ENCODE peak calls at places on chromosome 19, in ten cellular contexts. One of them, this sample, is unnamed.

GRCh38 chr19:46142294-46142693 is 5.7 kb upstream of the IGFL2 start:
- DNase-seq in mucosa of gallbladder: no peak
- DNase-seq in AG08395: no peak
- DNase-seq in HEK293T: no peak
- DNase-seq in NT2/D1: no peak
- DNase-seq in stimulated activated CD8-positive, alpha-beta memory T cell treated with anti-CD3 and anti-CD28 coated beads, Interleukin-15, amount 100 ng/mL, for 4 hours: no peak
- DNase-seq in NAMALWA: no peak
- DNase-seq in left colon: no peak
- DNase-seq in caudate nucleus: no peak
- DNase-seq in NCI-H1105: no peak
- DNase-seq in this sample: no peak

GRCh38 chr19:13241321-13242104 is 91.3 kb downstream of the IER2 start:
- DNase-seq in mucosa of gallbladder: no peak
- DNase-seq in AG08395: no peak
- DNase-seq in HEK293T: no peak
- DNase-seq in NT2/D1: no peak
- DNase-seq in stimulated activated CD8-positive, alpha-beta memory T cell treated with anti-CD3 and anti-CD28 coated beads, Interleukin-15, amount 100 ng/mL, for 4 hours: peak; percentile 5
- DNase-seq in NAMALWA: peak; percentile 52
- DNase-seq in left colon: peak; percentile 12
- DNase-seq in caudate nucleus: peak; percentile 34
- DNase-seq in NCI-H1105: no peak
- DNase-seq in this sample: no peak

GRCh38 chr19:45171211-45171623 is 6.8 kb downstream of the TRAPPC6A start:
- DNase-seq in mucosa of gallbladder: no peak
- DNase-seq in AG08395: no peak
- DNase-seq in HEK293T: no peak
- DNase-seq in NT2/D1: no peak
- DNase-seq in stimulated activated CD8-positive, alpha-beta memory T cell treated with anti-CD3 and anti-CD28 coated beads, Interleukin-15, amount 100 ng/mL, for 4 hours: no peak
- DNase-seq in NAMALWA: no peak
- DNase-seq in left colon: no peak
- DNase-seq in caudate nucleus: no peak
- DNase-seq in NCI-H1105: no peak
- DNase-seq in this sample: no peak

GRCh38 chr19:55485439-55486011 is 537 bp downstream of the NAT14 start:
- DNase-seq in mucosa of gallbladder: no peak
- DNase-seq in AG08395: no peak
- DNase-seq in HEK293T: no peak
- DNase-seq in NT2/D1: no peak
- DNase-seq in stimulated activated CD8-positive, alpha-beta memory T cell treated with anti-CD3 and anti-CD28 coated beads, Interleukin-15, amount 100 ng/mL, for 4 hours: no peak
- DNase-seq in NAMALWA: peak; percentile 64
- DNase-seq in left colon: no peak
- DNase-seq in caudate nucleus: no peak
- DNase-seq in NCI-H1105: no peak
- DNase-seq in this sample: no peak

GRCh38 chr19:48681127-48681470 is 8.3 kb upstream of the NTN5 start:
- DNase-seq in mucosa of gallbladder: no peak
- DNase-seq in AG08395: no peak
- DNase-seq in HEK293T: no peak
- DNase-seq in NT2/D1: no peak
- DNase-seq in stimulated activated CD8-positive, alpha-beta memory T cell treated with anti-CD3 and anti-CD28 coated beads, Interleukin-15, amount 100 ng/mL, for 4 hours: no peak
- DNase-seq in NAMALWA: peak; percentile 60
- DNase-seq in left colon: no peak
- DNase-seq in caudate nucleus: peak; percentile 19
- DNase-seq in NCI-H1105: no peak
- DNase-seq in this sample: no peak

GRCh38 chr19:31177230-31177629 is 172.0 kb downstream of the TSHZ3 start:
- DNase-seq in mucosa of gallbladder: no peak
- DNase-seq in AG08395: no peak
- DNase-seq in HEK293T: no peak
- DNase-seq in NT2/D1: no peak
- DNase-seq in stimulated activated CD8-positive, alpha-beta memory T cell treated with anti-CD3 and anti-CD28 coated beads, Interleukin-15, amount 100 ng/mL, for 4 hours: no peak
- DNase-seq in NAMALWA: no peak
- DNase-seq in left colon: no peak
- DNase-seq in caudate nucleus: no peak
- DNase-seq in NCI-H1105: no peak
- DNase-seq in this sample: no peak

GRCh38 chr19:21970466-21970865 is 40.3 kb downstream of the ZNF208 start:
- DNase-seq in mucosa of gallbladder: no peak
- DNase-seq in AG08395: no peak
- DNase-seq in HEK293T: no peak
- DNase-seq in NT2/D1: no peak
- DNase-seq in stimulated activated CD8-positive, alpha-beta memory T cell treated with anti-CD3 and anti-CD28 coated beads, Interleukin-15, amount 100 ng/mL, for 4 hours: no peak
- DNase-seq in NAMALWA: no peak
- DNase-seq in left colon: no peak
- DNase-seq in caudate nucleus: no peak
- DNase-seq in NCI-H1105: no peak
- DNase-seq in this sample: no peak

GRCh38 chr19:23203841-23204344 is 46.3 kb downstream of the ZNF724 start:
- DNase-seq in mucosa of gallbladder: no peak
- DNase-seq in AG08395: no peak
- DNase-seq in HEK293T: no peak
- DNase-seq in NT2/D1: no peak
- DNase-seq in stimulated activated CD8-positive, alpha-beta memory T cell treated with anti-CD3 and anti-CD28 coated beads, Interleukin-15, amount 100 ng/mL, for 4 hours: no peak
- DNase-seq in NAMALWA: no peak
- DNase-seq in left colon: no peak
- DNase-seq in caudate nucleus: no peak
- DNase-seq in NCI-H1105: no peak
- DNase-seq in this sample: no peak

GRCh38 chr19:8609210-8610040 is 1.1 kb downstream of the ADAMTS10 start:
- DNase-seq in mucosa of gallbladder: peak; percentile 30
- DNase-seq in AG08395: peak; percentile 71
- DNase-seq in HEK293T: peak; percentile 53
- DNase-seq in NT2/D1: no peak
- DNase-seq in stimulated activated CD8-positive, alpha-beta memory T cell treated with anti-CD3 and anti-CD28 coated beads, Interleukin-15, amount 100 ng/mL, for 4 hours: no peak
- DNase-seq in NAMALWA: no peak
- DNase-seq in left colon: peak; percentile 62
- DNase-seq in caudate nucleus: no peak
- DNase-seq in NCI-H1105: no peak
- DNase-seq in this sample: no peak

GRCh38 chr19:3573162-3573857 is 566 bp downstream of the HMG20B start:
- DNase-seq in mucosa of gallbladder: no peak
- DNase-seq in AG08395: no peak
- DNase-seq in HEK293T: no peak
- DNase-seq in NT2/D1: no peak
- DNase-seq in stimulated activated CD8-positive, alpha-beta memory T cell treated with anti-CD3 and anti-CD28 coated beads, Interleukin-15, amount 100 ng/mL, for 4 hours: no peak
- DNase-seq in NAMALWA: no peak
- DNase-seq in left colon: peak; percentile 61
- DNase-seq in caudate nucleus: no peak
- DNase-seq in NCI-H1105: no peak
- DNase-seq in this sample: no peak

GRCh38 chr19:8506402-8506957 is 4.0 kb upstream of the PRAM1 start:
- DNase-seq in mucosa of gallbladder: no peak
- DNase-seq in AG08395: peak; percentile 27
- DNase-seq in HEK293T: no peak
- DNase-seq in NT2/D1: no peak
- DNase-seq in stimulated activated CD8-positive, alpha-beta memory T cell treated with anti-CD3 and anti-CD28 coated beads, Interleukin-15, amount 100 ng/mL, for 4 hours: no peak
- DNase-seq in NAMALWA: no peak
- DNase-seq in left colon: no peak
- DNase-seq in caudate nucleus: no peak
- DNase-seq in NCI-H1105: peak; percentile 63
- DNase-seq in this sample: no peak

GRCh38 chr19:46976845-46977320 is 42.8 kb upstream of the NPAS1 start:
- DNase-seq in mucosa of gallbladder: no peak
- DNase-seq in AG08395: peak; percentile 75
- DNase-seq in HEK293T: no peak
- DNase-seq in NT2/D1: peak; percentile 30
- DNase-seq in stimulated activated CD8-positive, alpha-beta memory T cell treated with anti-CD3 and anti-CD28 coated beads, Interleukin-15, amount 100 ng/mL, for 4 hours: no peak
- DNase-seq in NAMALWA: no peak
- DNase-seq in left colon: no peak
- DNase-seq in caudate nucleus: no peak
- DNase-seq in NCI-H1105: no peak
- DNase-seq in this sample: no peak

GRCh38 chr19:6263306-6264076 is 16.3 kb downstream of the MLLT1 start:
- DNase-seq in mucosa of gallbladder: no peak
- DNase-seq in AG08395: no peak
- DNase-seq in HEK293T: no peak
- DNase-seq in NT2/D1: no peak
- DNase-seq in stimulated activated CD8-positive, alpha-beta memory T cell treated with anti-CD3 and anti-CD28 coated beads, Interleukin-15, amount 100 ng/mL, for 4 hours: no peak
- DNase-seq in NAMALWA: no peak
- DNase-seq in left colon: no peak
- DNase-seq in caudate nucleus: no peak
- DNase-seq in NCI-H1105: no peak
- DNase-seq in this sample: no peak

GRCh38 chr19:11363881-11364280 is 8.6 kb downstream of the PLPPR2 start:
- DNase-seq in mucosa of gallbladder: no peak
- DNase-seq in AG08395: no peak
- DNase-seq in HEK293T: no peak
- DNase-seq in NT2/D1: no peak
- DNase-seq in stimulated activated CD8-positive, alpha-beta memory T cell treated with anti-CD3 and anti-CD28 coated beads, Interleukin-15, amount 100 ng/mL, for 4 hours: no peak
- DNase-seq in NAMALWA: no peak
- DNase-seq in left colon: no peak
- DNase-seq in caudate nucleus: no peak
- DNase-seq in NCI-H1105: no peak
- DNase-seq in this sample: no peak

GRCh38 chr19:10419200-10419645 is 1.1 kb upstream of the PDE4A start:
- DNase-seq in mucosa of gallbladder: no peak
- DNase-seq in AG08395: peak; percentile 10
- DNase-seq in HEK293T: no peak
- DNase-seq in NT2/D1: no peak
- DNase-seq in stimulated activated CD8-positive, alpha-beta memory T cell treated with anti-CD3 and anti-CD28 coated beads, Interleukin-15, amount 100 ng/mL, for 4 hours: no peak
- DNase-seq in NAMALWA: no peak
- DNase-seq in left colon: no peak
- DNase-seq in caudate nucleus: peak; percentile 57
- DNase-seq in NCI-H1105: no peak
- DNase-seq in this sample: no peak

GRCh38 chr19:8484331-8484894 is 18.0 kb downstream of the PRAM1 start:
- DNase-seq in mucosa of gallbladder: no peak
- DNase-seq in AG08395: no peak
- DNase-seq in HEK293T: no peak
- DNase-seq in NT2/D1: no peak
- DNase-seq in stimulated activated CD8-positive, alpha-beta memory T cell treated with anti-CD3 and anti-CD28 coated beads, Interleukin-15, amount 100 ng/mL, for 4 hours: no peak
- DNase-seq in NAMALWA: no peak
- DNase-seq in left colon: peak; percentile 48
- DNase-seq in caudate nucleus: no peak
- DNase-seq in NCI-H1105: no peak
- DNase-seq in this sample: no peak

GRCh38 chr19:33248954-33249613 is 23.4 kb upstream of the SLC7A10 start:
- DNase-seq in mucosa of gallbladder: no peak
- DNase-seq in AG08395: peak; percentile 42
- DNase-seq in HEK293T: no peak
- DNase-seq in NT2/D1: no peak
- DNase-seq in stimulated activated CD8-positive, alpha-beta memory T cell treated with anti-CD3 and anti-CD28 coated beads, Interleukin-15, amount 100 ng/mL, for 4 hours: no peak
- DNase-seq in NAMALWA: peak; percentile 37
- DNase-seq in left colon: no peak
- DNase-seq in caudate nucleus: no peak
- DNase-seq in NCI-H1105: no peak
- DNase-seq in this sample: no peak

GRCh38 chr19:954672-955494 is 29.0 kb downstream of the ARID3A start:
- DNase-seq in mucosa of gallbladder: no peak
- DNase-seq in AG08395: no peak
- DNase-seq in HEK293T: no peak
- DNase-seq in NT2/D1: no peak
- DNase-seq in stimulated activated CD8-positive, alpha-beta memory T cell treated with anti-CD3 and anti-CD28 coated beads, Interleukin-15, amount 100 ng/mL, for 4 hours: no peak
- DNase-seq in NAMALWA: no peak
- DNase-seq in left colon: no peak
- DNase-seq in caudate nucleus: no peak
- DNase-seq in NCI-H1105: no peak
- DNase-seq in this sample: no peak

GRCh38 chr19:49506575-49507105 is 5.8 kb upstream of the FCGRT start:
- DNase-seq in mucosa of gallbladder: no peak
- DNase-seq in AG08395: peak; percentile 62
- DNase-seq in HEK293T: peak; percentile 79
- DNase-seq in NT2/D1: peak; percentile 66
- DNase-seq in stimulated activated CD8-positive, alpha-beta memory T cell treated with anti-CD3 and anti-CD28 coated beads, Interleukin-15, amount 100 ng/mL, for 4 hours: no peak
- DNase-seq in NAMALWA: peak; percentile 87
- DNase-seq in left colon: peak; percentile 78
- DNase-seq in caudate nucleus: no peak
- DNase-seq in NCI-H1105: peak; percentile 30
- DNase-seq in this sample: peak; percentile 59

GRCh38 chr19:19561946-19562664 is 24.0 kb downstream of the CILP2 start:
- DNase-seq in mucosa of gallbladder: no peak
- DNase-seq in AG08395: no peak
- DNase-seq in HEK293T: no peak
- DNase-seq in NT2/D1: no peak
- DNase-seq in stimulated activated CD8-positive, alpha-beta memory T cell treated with anti-CD3 and anti-CD28 coated beads, Interleukin-15, amount 100 ng/mL, for 4 hours: no peak
- DNase-seq in NAMALWA: no peak
- DNase-seq in left colon: no peak
- DNase-seq in caudate nucleus: no peak
- DNase-seq in NCI-H1105: no peak
- DNase-seq in this sample: no peak

GRCh38 chr19:32471095-32471494 is 65.5 kb downstream of the DPY19L3 start:
- DNase-seq in mucosa of gallbladder: no peak
- DNase-seq in AG08395: no peak
- DNase-seq in HEK293T: no peak
- DNase-seq in NT2/D1: no peak
- DNase-seq in stimulated activated CD8-positive, alpha-beta memory T cell treated with anti-CD3 and anti-CD28 coated beads, Interleukin-15, amount 100 ng/mL, for 4 hours: no peak
- DNase-seq in NAMALWA: no peak
- DNase-seq in left colon: no peak
- DNase-seq in caudate nucleus: no peak
- DNase-seq in NCI-H1105: no peak
- DNase-seq in this sample: no peak

GRCh38 chr19:38718747-38719543 is 25.3 kb downstream of the CAPN12 start:
- DNase-seq in mucosa of gallbladder: peak; percentile 76
- DNase-seq in AG08395: peak; percentile 64
- DNase-seq in HEK293T: no peak
- DNase-seq in NT2/D1: no peak
- DNase-seq in stimulated activated CD8-positive, alpha-beta memory T cell treated with anti-CD3 and anti-CD28 coated beads, Interleukin-15, amount 100 ng/mL, for 4 hours: no peak
- DNase-seq in NAMALWA: no peak
- DNase-seq in left colon: no peak
- DNase-seq in caudate nucleus: peak; percentile 60
- DNase-seq in NCI-H1105: no peak
- DNase-seq in this sample: no peak

GRCh38 chr19:40457953-40458596 is 7.5 kb downstream of the BLVRB start:
- DNase-seq in mucosa of gallbladder: no peak
- DNase-seq in AG08395: no peak
- DNase-seq in HEK293T: no peak
- DNase-seq in NT2/D1: no peak
- DNase-seq in stimulated activated CD8-positive, alpha-beta memory T cell treated with anti-CD3 and anti-CD28 coated beads, Interleukin-15, amount 100 ng/mL, for 4 hours: no peak
- DNase-seq in NAMALWA: no peak
- DNase-seq in left colon: no peak
- DNase-seq in caudate nucleus: no peak
- DNase-seq in NCI-H1105: no peak
- DNase-seq in this sample: no peak

GRCh38 chr19:32702010-32702409 is 10.4 kb downstream of the NUDT19 start:
- DNase-seq in mucosa of gallbladder: peak; percentile 46
- DNase-seq in AG08395: no peak
- DNase-seq in HEK293T: no peak
- DNase-seq in NT2/D1: no peak
- DNase-seq in stimulated activated CD8-positive, alpha-beta memory T cell treated with anti-CD3 and anti-CD28 coated beads, Interleukin-15, amount 100 ng/mL, for 4 hours: no peak
- DNase-seq in NAMALWA: no peak
- DNase-seq in left colon: no peak
- DNase-seq in caudate nucleus: no peak
- DNase-seq in NCI-H1105: peak; percentile 11
- DNase-seq in this sample: no peak